ENCODE peak calls at places on chromosomes 16 and 17, in eight cellular contexts. One of them, this sample, is unnamed.
A peak's percentile ranks its signal among the peaks of the same experiment; 100 is the strongest.

GRCh38 chr16:86026136-86026905 is 127.4 kb downstream of the IRF8 start:
- DNase-seq in GM23248: no peak
- DNase-seq in SK-N-SH: no peak
- DNase-seq in hepatocyte: peak; percentile 38
- DNase-seq in HCT116: no peak
- DNase-seq in PC-3: no peak
- DNase-seq in GM23338: no peak
- DNase-seq in MM.1S: no peak
- DNase-seq in this sample: no peak

GRCh38 chr16:73064227-73064995 is 16.5 kb upstream of the ZFHX3 start:
- DNase-seq in GM23338: peak; percentile 63
- DNase-seq in MM.1S: no peak
- DNase-seq in GM23248: peak; percentile 89
- DNase-seq in HCT116: no peak
- DNase-seq in hepatocyte: no peak
- DNase-seq in SK-N-SH: peak; percentile 32
- DNase-seq in PC-3: no peak
- DNase-seq in this sample: no peak

GRCh38 chr16:70751593-70751992 is 49.4 kb downstream of the VAC14 start:
- DNase-seq in MM.1S: no peak
- DNase-seq in PC-3: no peak
- DNase-seq in GM23338: no peak
- DNase-seq in HCT116: no peak
- DNase-seq in hepatocyte: no peak
- DNase-seq in GM23248: no peak
- DNase-seq in SK-N-SH: no peak
- DNase-seq in this sample: no peak

GRCh38 chr17:4375039-4375748 is 8.7 kb upstream of the UBE2G1 start:
- DNase-seq in hepatocyte: no peak
- DNase-seq in PC-3: no peak
- DNase-seq in GM23248: no peak
- DNase-seq in GM23338: no peak
- DNase-seq in SK-N-SH: no peak
- DNase-seq in MM.1S: peak; percentile 97
- DNase-seq in HCT116: no peak
- DNase-seq in this sample: no peak

GRCh38 chr17:2062571-2063183 is 7.8 kb downstream of the HIC1 start:
- DNase-seq in GM23248: peak; percentile 60
- DNase-seq in PC-3: no peak
- DNase-seq in SK-N-SH: no peak
- DNase-seq in hepatocyte: no peak
- DNase-seq in HCT116: no peak
- DNase-seq in MM.1S: no peak
- DNase-seq in GM23338: peak; percentile 45
- DNase-seq in this sample: no peak

GRCh38 chr16:19559242-19559910 is 3.9 kb downstream of the VPS35L start:
- DNase-seq in HCT116: peak; percentile 51
- DNase-seq in SK-N-SH: peak; percentile 40
- DNase-seq in hepatocyte: peak; percentile 78
- DNase-seq in PC-3: peak; percentile 74
- DNase-seq in GM23248: peak; percentile 79
- DNase-seq in GM23338: peak; percentile 85
- DNase-seq in MM.1S: peak; percentile 57
- DNase-seq in this sample: peak; percentile 9

GRCh38 chr16:38941-39892 is 14.2 kb downstream of the POLR3K start:
- DNase-seq in PC-3: peak; percentile 34
- DNase-seq in GM23248: no peak
- DNase-seq in SK-N-SH: no peak
- DNase-seq in MM.1S: peak; percentile 96
- DNase-seq in hepatocyte: peak; percentile 52
- DNase-seq in GM23338: no peak
- DNase-seq in HCT116: no peak
- DNase-seq in this sample: peak; percentile 85

GRCh38 chr17:59829217-59830006 is 63.3 kb downstream of the TUBD1 start:
- DNase-seq in GM23248: peak; percentile 99
- DNase-seq in GM23338: no peak
- DNase-seq in MM.1S: peak; percentile 88
- DNase-seq in SK-N-SH: peak; percentile 44
- DNase-seq in PC-3: peak; percentile 100
- DNase-seq in HCT116: peak; percentile 100
- DNase-seq in hepatocyte: peak; percentile 87
- DNase-seq in this sample: peak; percentile 100

GRCh38 chr16:68447721-68448359 is 468 bp downstream of the SMPD3 start:
- DNase-seq in GM23248: no peak
- DNase-seq in PC-3: no peak
- DNase-seq in SK-N-SH: peak; percentile 63
- DNase-seq in MM.1S: no peak
- DNase-seq in hepatocyte: no peak
- DNase-seq in HCT116: no peak
- DNase-seq in GM23338: no peak
- DNase-seq in this sample: no peak

GRCh38 chr16:86086471-86086870 is 187.5 kb downstream of the IRF8 start:
- DNase-seq in SK-N-SH: no peak
- DNase-seq in PC-3: no peak
- DNase-seq in GM23248: no peak
- DNase-seq in MM.1S: no peak
- DNase-seq in hepatocyte: no peak
- DNase-seq in GM23338: no peak
- DNase-seq in HCT116: no peak
- DNase-seq in this sample: no peak

GRCh38 chr17:50111687-50112655 is 16.8 kb downstream of the PDK2 start:
- DNase-seq in HCT116: no peak
- DNase-seq in MM.1S: no peak
- DNase-seq in hepatocyte: no peak
- DNase-seq in GM23248: no peak
- DNase-seq in SK-N-SH: peak; percentile 66
- DNase-seq in GM23338: no peak
- DNase-seq in PC-3: no peak
- DNase-seq in this sample: no peak

GRCh38 chr16:59635674-59636073 is 901.6 kb upstream of the GOT2 start:
- DNase-seq in MM.1S: no peak
- DNase-seq in HCT116: no peak
- DNase-seq in SK-N-SH: no peak
- DNase-seq in GM23248: peak; percentile 21
- DNase-seq in PC-3: peak; percentile 44
- DNase-seq in hepatocyte: no peak
- DNase-seq in GM23338: no peak
- DNase-seq in this sample: no peak

GRCh38 chr17:44110823-44111633 is 12.4 kb downstream of the HDAC5 start:
- DNase-seq in MM.1S: peak; percentile 89
- DNase-seq in hepatocyte: peak; percentile 96
- DNase-seq in PC-3: peak; percentile 88
- DNase-seq in HCT116: no peak
- DNase-seq in SK-N-SH: peak; percentile 96
- DNase-seq in GM23248: peak; percentile 95
- DNase-seq in GM23338: peak; percentile 95
- DNase-seq in this sample: peak; percentile 90

GRCh38 chr17:32659419-32659842 is 172.6 kb downstream of the CDK5R1 start:
- DNase-seq in hepatocyte: peak; percentile 76
- DNase-seq in SK-N-SH: peak; percentile 70
- DNase-seq in PC-3: peak; percentile 70
- DNase-seq in GM23338: peak; percentile 76
- DNase-seq in MM.1S: peak; percentile 62
- DNase-seq in GM23248: peak; percentile 64
- DNase-seq in HCT116: peak; percentile 35
- DNase-seq in this sample: peak; percentile 56

DNA sequence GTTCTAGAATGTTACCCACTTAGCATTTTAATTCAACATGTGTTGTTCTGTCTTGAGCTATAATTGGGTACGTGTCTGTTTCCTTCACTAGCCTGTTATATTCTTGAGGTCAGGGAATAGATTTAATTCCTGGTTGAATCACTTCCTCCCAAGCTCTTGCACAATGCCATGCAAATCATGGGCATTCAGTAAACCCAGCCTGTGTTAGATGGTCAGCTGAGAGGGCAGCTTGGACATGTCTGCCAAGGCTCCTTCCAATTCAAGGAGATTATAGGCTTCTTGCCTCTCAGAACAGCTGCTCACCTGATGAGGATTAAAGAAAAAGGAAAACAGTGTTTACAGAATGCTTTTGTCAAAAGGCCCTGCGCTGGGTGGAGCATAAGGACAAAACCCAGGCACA is 12.6 kb downstream of the C1QTNF1 start:
- DNase-seq in GM23248: peak; percentile 93
- DNase-seq in PC-3: peak; percentile 88
- DNase-seq in MM.1S: no peak
- DNase-seq in hepatocyte: no peak
- DNase-seq in GM23338: no peak
- DNase-seq in HCT116: no peak
- DNase-seq in SK-N-SH: no peak
- DNase-seq in this sample: peak; percentile 77
- H3K9me2 ChIP-seq in GM23248: no peaks in the 10 kb centered on the region
- H3K9me2 ChIP-seq in PC-3: no peaks in the 10 kb centered on the region
- H3K9me2 ChIP-seq in MM.1S: no peaks in the 10 kb centered on the region
- H3K9me2 ChIP-seq in hepatocyte: no peaks in the 10 kb centered on the region
- H3K9me2 ChIP-seq in GM23338: no peaks in the 10 kb centered on the region
- H3K9me2 ChIP-seq in HCT116: no peaks in the 10 kb centered on the region
- H3K9me2 ChIP-seq in SK-N-SH: no peaks in the 10 kb centered on the region
- H3K9me2 ChIP-seq in this sample: no peaks in the 10 kb centered on the region

GRCh38 chr17:79220201-79220714 is 145.6 kb downstream of the ENGASE start:
- DNase-seq in SK-N-SH: peak; percentile 44
- DNase-seq in PC-3: no peak
- DNase-seq in MM.1S: no peak
- DNase-seq in HCT116: no peak
- DNase-seq in GM23338: peak; percentile 53
- DNase-seq in GM23248: no peak
- DNase-seq in hepatocyte: no peak
- DNase-seq in this sample: no peak
- H2AFZ ChIP-seq in SK-N-SH: no peak overlapping the region
- H2AFZ ChIP-seq in PC-3: peak overlapping the region; percentile 34
- H2AFZ ChIP-seq in MM.1S: no peak overlapping the region
- H2AFZ ChIP-seq in HCT116: no peak overlapping the region
- H2AFZ ChIP-seq in GM23338: peak overlapping the region; percentile 91
- H2AFZ ChIP-seq in GM23248: no peak overlapping the region
- H2AFZ ChIP-seq in hepatocyte: no peak overlapping the region
- H2AFZ ChIP-seq in this sample: no peak overlapping the region

GRCh38 chr17:42672038-42672437 is 4.8 kb downstream of the PLEKHH3 start:
- DNase-seq in HCT116: no peak
- DNase-seq in GM23338: peak; percentile 63
- DNase-seq in PC-3: no peak
- DNase-seq in GM23248: no peak
- DNase-seq in hepatocyte: no peak
- DNase-seq in MM.1S: no peak
- DNase-seq in SK-N-SH: no peak
- DNase-seq in this sample: no peak

GRCh38 chr17:42673885-42674754 is 2.7 kb downstream of the PLEKHH3 start:
- DNase-seq in MM.1S: no peak
- DNase-seq in hepatocyte: peak; percentile 55
- DNase-seq in GM23248: peak; percentile 70
- DNase-seq in GM23338: peak; percentile 91
- DNase-seq in HCT116: no peak
- DNase-seq in SK-N-SH: peak; percentile 81
- DNase-seq in PC-3: no peak
- DNase-seq in this sample: no peak

GRCh38 chr17:42675348-42675983 is 1.3 kb downstream of the PLEKHH3 start:
- DNase-seq in hepatocyte: peak; percentile 41
- DNase-seq in SK-N-SH: peak; percentile 73
- DNase-seq in PC-3: no peak
- DNase-seq in MM.1S: peak; percentile 27
- DNase-seq in GM23248: no peak
- DNase-seq in GM23338: peak; percentile 70
- DNase-seq in HCT116: no peak
- DNase-seq in this sample: no peak

GRCh38 chr17:42674755-42675347 is 1.9 kb downstream of the PLEKHH3 start:
- DNase-seq in MM.1S: no peak
- DNase-seq in PC-3: no peak
- DNase-seq in SK-N-SH: no peak
- DNase-seq in GM23248: no peak
- DNase-seq in GM23338: peak; percentile 83
- DNase-seq in hepatocyte: no peak
- DNase-seq in HCT116: no peak
- DNase-seq in this sample: no peak

DNA sequence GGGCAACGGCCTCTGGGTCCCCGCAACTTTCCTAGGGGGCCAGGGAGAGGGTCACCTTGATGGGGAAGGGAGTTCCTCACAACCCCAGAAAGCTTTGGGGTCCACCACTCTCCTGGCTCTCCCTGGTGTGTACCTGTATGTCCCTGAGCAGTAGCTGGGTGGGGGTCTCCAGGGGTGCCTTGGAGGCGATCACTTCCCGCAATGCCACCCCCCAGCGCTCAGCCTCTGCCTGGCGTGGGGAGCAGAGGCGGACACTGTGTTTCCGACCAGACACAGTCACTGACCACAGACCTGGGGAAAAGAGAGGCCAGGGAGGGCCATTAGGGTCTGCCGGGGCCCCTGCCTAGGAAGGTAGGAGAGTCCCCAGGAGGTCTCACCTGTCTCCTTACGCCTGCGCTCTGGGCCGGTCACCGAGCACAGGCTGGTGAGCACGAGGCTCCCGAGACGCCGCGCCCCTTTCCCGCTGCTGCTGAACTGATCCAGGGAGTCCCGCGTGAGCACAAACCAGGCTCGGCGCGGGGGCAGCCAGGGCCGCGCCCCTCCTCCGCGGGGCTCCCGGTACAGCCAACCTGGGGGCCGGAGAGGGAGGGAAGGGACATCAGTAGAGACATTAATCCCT is 3.4 kb downstream of the PLEKHH3 start:
- DNase-seq in SK-N-SH: no peak
- DNase-seq in MM.1S: no peak
- DNase-seq in GM23338: no peak
- DNase-seq in GM23248: no peak
- DNase-seq in PC-3: no peak
- DNase-seq in hepatocyte: no peak
- DNase-seq in HCT116: no peak
- DNase-seq in this sample: no peak
- H3K27me3 ChIP-seq in SK-N-SH: no peaks in the 10 kb centered on the region
- H3K27me3 ChIP-seq in MM.1S: no peaks in the 10 kb centered on the region
- H3K27me3 ChIP-seq in GM23338: peaks cover 63% of the 10 kb centered on the region
- H3K27me3 ChIP-seq in GM23248: no peaks in the 10 kb centered on the region
- H3K27me3 ChIP-seq in PC-3: no peaks in the 10 kb centered on the region
- H3K27me3 ChIP-seq in hepatocyte: no peaks in the 10 kb centered on the region
- H3K27me3 ChIP-seq in HCT116: no peaks in the 10 kb centered on the region
- H3K27me3 ChIP-seq in this sample: no peaks in the 10 kb centered on the region

GRCh38 chr17:36494674-36495073 is 8.2 kb downstream of the ZNHIT3 start:
- DNase-seq in MM.1S: no peak
- DNase-seq in SK-N-SH: no peak
- DNase-seq in PC-3: no peak
- DNase-seq in GM23248: no peak
- DNase-seq in GM23338: no peak
- DNase-seq in HCT116: no peak
- DNase-seq in hepatocyte: no peak
- DNase-seq in this sample: no peak

GRCh38 chr17:36498155-36498554 is 11.7 kb downstream of the ZNHIT3 start:
- DNase-seq in GM23248: no peak
- DNase-seq in SK-N-SH: peak; percentile 64
- DNase-seq in PC-3: no peak
- DNase-seq in MM.1S: no peak
- DNase-seq in HCT116: no peak
- DNase-seq in GM23338: no peak
- DNase-seq in hepatocyte: peak; percentile 1
- DNase-seq in this sample: no peak

GRCh38 chr17:36496018-36496789 is 9.7 kb downstream of the ZNHIT3 start:
- DNase-seq in HCT116: no peak
- DNase-seq in PC-3: no peak
- DNase-seq in MM.1S: no peak
- DNase-seq in SK-N-SH: no peak
- DNase-seq in GM23338: no peak
- DNase-seq in GM23248: no peak
- DNase-seq in hepatocyte: no peak
- DNase-seq in this sample: no peak

GRCh38 chr17:36495076-36495578 is 8.6 kb downstream of the ZNHIT3 start:
- DNase-seq in PC-3: no peak
- DNase-seq in SK-N-SH: no peak
- DNase-seq in GM23248: no peak
- DNase-seq in GM23338: no peak
- DNase-seq in MM.1S: no peak
- DNase-seq in HCT116: no peak
- DNase-seq in hepatocyte: no peak
- DNase-seq in this sample: no peak

GRCh38 chr17:36493956-36494355 is 7.5 kb downstream of the ZNHIT3 start:
- DNase-seq in SK-N-SH: no peak
- DNase-seq in PC-3: no peak
- DNase-seq in GM23248: peak; percentile 39
- DNase-seq in MM.1S: no peak
- DNase-seq in HCT116: no peak
- DNase-seq in GM23338: no peak
- DNase-seq in hepatocyte: no peak
- DNase-seq in this sample: no peak
- H3K9me2 ChIP-seq in SK-N-SH: no peaks in the 10 kb centered on the region
- H3K9me2 ChIP-seq in PC-3: no peaks in the 10 kb centered on the region
- H3K9me2 ChIP-seq in GM23248: no peaks in the 10 kb centered on the region
- H3K9me2 ChIP-seq in MM.1S: no peaks in the 10 kb centered on the region
- H3K9me2 ChIP-seq in HCT116: no peaks in the 10 kb centered on the region
- H3K9me2 ChIP-seq in GM23338: no peaks in the 10 kb centered on the region
- H3K9me2 ChIP-seq in hepatocyte: no peaks in the 10 kb centered on the region
- H3K9me2 ChIP-seq in this sample: no peaks in the 10 kb centered on the region